ENCODE peak calls at places on chromosomes 5 and 9, in seven cellular contexts. O is keratinocyte, W is NT2/D1, Z is HCT116, B is H9, X is K562, A is IMR-90. M is an unnamed sample.
A peak's percentile ranks its signal among the peaks of the same experiment; 100 is the strongest.

GRCh38 chr5:4212071-4212739 is 616.6 kb downstream of the IRX1 start:
- DNase-seq in X (no peak), A (no peak), Z (no peak), O (no peak), W (no peak), B (no peak), M (no peak)

GRCh38 chr9:37405350-37405749 is 17.1 kb upstream of the GRHPR start:
- DNase-seq in W (no peak), A (no peak), X (no peak), Z (no peak), B (no peak), O (no peak), M (no peak)

GRCh38 chr5:14545308-14545707 is 36.3 kb upstream of the OTULINL start:
- DNase-seq in A (no peak), O (no peak), X (no peak), B (no peak), W (no peak), Z (no peak), M (no peak)

GRCh38 chr9:18489861-18490260 is 15.9 kb downstream of the ADAMTSL1 start:
- DNase-seq in Z (no peak), X (no peak), O (no peak), B (no peak), A (peak; percentile 75), W (no peak), M (peak; percentile 30)

GRCh38 chr9:69085523-69086283 is 50.2 kb downstream of the FXN start:
- DNase-seq in W (no peak), A (peak; percentile 53), Z (no peak), X (no peak), B (no peak), O (no peak), M (no peak)

GRCh38 chr9:21854594-21854993 is 52.2 kb downstream of the MTAP start:
- DNase-seq in A (peak; percentile 78), O (no peak), B (no peak), X (no peak), Z (no peak), W (no peak), M (peak; percentile 23)

GRCh38 chr9:101536938-101537337 is 3.3 kb downstream of the RNF20 start:
- DNase-seq in W (peak; percentile 25), O (no peak), A (peak; percentile 51), X (no peak), B (peak; percentile 33), Z (no peak), M (peak; percentile 17)

GRCh38 chr9:128107260-128107970 is 20.1 kb downstream of the PTGES2 start:
- DNase-seq in Z (no peak), B (no peak), X (no peak), A (no peak), O (no peak), W (no peak), M (no peak)

GRCh38 chr9:4117835-4118610 is 181.8 kb downstream of the GLIS3 start:
- DNase-seq in A (no peak), B (peak; percentile 68), X (peak; percentile 54), W (no peak), Z (no peak), O (no peak), M (no peak)

GRCh38 chr5:174843263-174844250 is 119.2 kb downstream of the MSX2 start:
- DNase-seq in X (no peak), A (no peak), Z (no peak), O (no peak), W (peak; percentile 91), B (peak; percentile 33), M (no peak)

GRCh38 chr5:28369418-28369817 is 1331.0 kb upstream of the CDH9 start:
- DNase-seq in Z (no peak), X (no peak), B (no peak), A (no peak), W (no peak), O (no peak), M (peak; percentile 37)

GRCh38 chr9:133561976-133562554 is 27.6 kb downstream of the ADAMTSL2 start:
- DNase-seq in A (no peak), B (no peak), Z (no peak), W (no peak), O (no peak), X (no peak), M (no peak)

GRCh38 chr9:133562611-133563285 is 28.2 kb downstream of the ADAMTSL2 start:
- DNase-seq in W (no peak), O (no peak), X (no peak), Z (no peak), A (no peak), B (no peak), M (no peak)

GRCh38 chr9:133560311-133560710 is 25.8 kb downstream of the ADAMTSL2 start:
- DNase-seq in W (no peak), Z (no peak), X (no peak), B (no peak), O (no peak), A (no peak), M (no peak)

GRCh38 chr9:133558191-133559126 is 24.0 kb downstream of the ADAMTSL2 start:
- DNase-seq in X (peak; percentile 67), B (no peak), O (no peak), Z (peak; percentile 54), W (peak; percentile 70), A (peak; percentile 85), M (peak; percentile 52)

GRCh38 chr9:133560944-133561343 is 26.4 kb downstream of the ADAMTSL2 start:
- DNase-seq in B (no peak), O (no peak), A (no peak), W (no peak), X (no peak), Z (no peak), M (no peak)
- H3K9ac ChIP-seq in B (no peak overlapping the region), O (no peak overlapping the region), A (no peak overlapping the region), W (no peak overlapping the region), X (no peak overlapping the region), Z (no peak overlapping the region), M (no peak overlapping the region)

GRCh38 chr5:17400724-17401508 is 97.1 kb upstream of the TAF11L2 start:
- DNase-seq in O (no peak), Z (no peak), B (peak; percentile 52), X (no peak), A (no peak), W (no peak), M (no peak)

GRCh38 chr5:17398439-17398838 is 99.6 kb upstream of the TAF11L2 start:
- DNase-seq in A (peak; percentile 97), W (no peak), Z (no peak), X (no peak), B (no peak), O (peak; percentile 73), M (peak; percentile 93)

GRCh38 chr5:17401509-17402290 is 96.3 kb upstream of the TAF11L2 start:
- DNase-seq in W (no peak), Z (no peak), A (no peak), O (no peak), X (no peak), B (no peak), M (peak; percentile 44)

GRCh38 chr5:17398866-17399835 is 98.9 kb upstream of the TAF11L2 start:
- DNase-seq in W (no peak), O (no peak), X (no peak), Z (no peak), B (no peak), A (no peak), M (no peak)

DNA sequence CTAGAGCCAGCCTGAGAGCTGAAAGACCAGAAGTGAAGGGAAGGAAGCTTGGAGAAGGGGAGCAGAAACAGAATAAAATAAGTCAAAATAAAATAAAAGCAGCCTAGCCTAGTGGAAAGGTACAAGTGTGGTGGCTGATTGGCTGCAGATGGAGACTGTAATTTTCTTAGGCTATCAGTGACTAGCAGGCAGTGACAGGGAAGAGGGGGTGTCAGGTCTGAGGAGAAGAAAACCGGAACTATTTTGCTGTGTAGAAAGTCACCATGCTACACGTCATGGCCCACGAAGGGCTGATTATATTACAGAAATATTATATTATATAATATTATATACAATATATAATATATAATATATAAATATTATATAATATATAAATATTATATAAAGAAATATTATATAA is 98.1 kb upstream of the TAF11L2 start:
- DNase-seq in B (no peak), W (no peak), O (no peak), X (no peak), A (no peak), Z (no peak), M (no peak)
- H3K9ac ChIP-seq in B (no peak overlapping the region), W (no peak overlapping the region), O (no peak overlapping the region), X (no peak overlapping the region), A (no peak overlapping the region), Z (no peak overlapping the region), M (no peak overlapping the region)

DNA sequence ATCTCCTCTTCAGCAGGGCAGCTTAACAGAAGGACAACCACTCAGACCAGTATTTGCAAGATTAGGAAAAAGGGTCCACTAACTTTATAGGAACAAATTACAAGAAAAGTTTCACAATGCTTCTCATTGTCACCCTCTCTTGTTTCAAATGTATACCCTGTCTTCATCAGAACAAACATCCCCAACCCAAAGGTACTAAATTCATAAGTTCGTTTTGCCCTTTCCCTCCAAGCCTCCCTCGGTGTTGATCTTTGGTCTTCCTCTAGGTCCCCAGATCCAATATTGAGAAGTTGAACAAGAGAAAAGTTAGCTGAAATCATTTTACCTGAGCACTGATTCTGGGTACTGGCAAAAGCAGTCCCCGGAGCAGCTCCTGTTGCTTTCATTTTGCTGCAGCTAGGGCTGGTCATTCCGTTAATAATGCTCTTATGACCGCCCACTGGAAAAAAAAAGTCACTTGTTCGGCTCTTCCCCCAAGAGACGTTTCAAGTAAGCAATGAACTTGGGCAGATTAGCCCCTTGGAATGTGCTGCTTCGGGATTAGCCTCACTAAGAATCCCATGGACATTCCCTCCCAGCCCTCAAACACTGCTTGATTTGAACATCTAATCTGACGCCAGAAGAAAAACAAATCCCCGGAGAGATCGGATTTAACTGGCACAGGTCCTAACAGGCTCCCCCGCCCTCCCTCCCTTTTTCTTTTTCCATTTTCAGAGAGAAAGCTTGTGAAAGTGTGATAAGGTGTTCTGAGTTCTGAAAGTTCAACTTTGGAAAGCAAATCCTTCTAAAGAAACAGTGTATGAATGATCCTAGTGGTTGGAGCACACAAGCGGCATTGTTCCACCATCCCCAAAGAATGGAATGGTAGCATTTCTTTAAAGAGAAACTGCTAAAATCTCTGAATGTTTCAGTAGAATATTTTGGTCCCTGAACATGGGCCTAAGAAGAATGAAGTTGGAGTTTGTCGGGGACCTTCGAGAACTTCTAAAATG is 252.5 kb downstream of the TRPM3 start:
- DNase-seq in O (no peak), B (no peak), Z (no peak), W (peak; percentile 5), X (no peak), A (no peak), M (no peak)
- H3K9ac ChIP-seq in O (no peak overlapping the region), B (no peak overlapping the region), Z (no peak overlapping the region), W (no peak overlapping the region), X (no peak overlapping the region), A (no peak overlapping the region), M (no peak overlapping the region)

DNA sequence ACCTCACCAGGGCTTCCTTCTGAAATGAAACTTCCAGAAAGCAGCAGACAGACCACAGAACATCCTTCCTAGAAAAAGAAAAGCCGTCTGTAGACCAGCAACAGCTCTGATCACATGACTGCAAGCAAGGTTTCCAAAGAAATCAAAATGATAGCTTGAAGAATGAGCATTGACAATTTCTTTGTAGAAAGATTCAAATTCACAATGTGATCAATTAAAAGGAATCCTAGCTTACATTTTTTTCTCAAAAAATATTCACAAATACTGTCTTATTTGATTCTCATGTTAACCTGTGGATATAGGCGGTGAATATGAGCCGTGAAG is 144.9 kb downstream of the MTX3 start:
- DNase-seq in X (no peak), A (no peak), B (no peak), Z (no peak), W (no peak), O (no peak), M (no peak)
- H3K9ac ChIP-seq in X (no peak overlapping the region), A (no peak overlapping the region), B (no peak overlapping the region), Z (no peak overlapping the region), W (no peak overlapping the region), O (no peak overlapping the region), M (no peak overlapping the region)